ENCODE peak calls at places on chromosomes 1 and 21, in four cellular contexts. W is heart left ventricle, V is NB4, C is AG08395. Q is an unnamed sample.

GRCh38 chr1:221869759-221870158 is 127.9 kb upstream of the DUSP10 start:
- DNase-seq in W (no peak), V (no peak), C (peak), Q (peak)

GRCh38 chr1:41361495-41362356 is 492 bp downstream of the FOXO6 start:
- DNase-seq in W (peak), V (peak), C (no peak), Q (no peak)

GRCh38 chr1:94122201-94122970 is 1.4 kb upstream of the ABCA4 start:
- DNase-seq in W (no peak), V (no peak), C (no peak), Q (no peak)

GRCh38 chr1:35190784-35191183 is 2.2 kb downstream of the SFPQ start:
- DNase-seq in W (no peak), V (no peak), C (no peak), Q (no peak)

GRCh38 chr1:93219443-93219842 is 38.9 kb downstream of the CCDC18 start:
- DNase-seq in W (no peak), V (peak), C (no peak), Q (no peak)

GRCh38 chr21:33403128-33403785 is at the start of gene IFNGR2:
- DNase-seq in W (peak), V (peak), C (peak), Q (no peak)

GRCh38 chr1:31771891-31772668 is 7.9 kb upstream of the ADGRB2 start:
- DNase-seq in W (no peak), V (no peak), C (no peak), Q (no peak)

GRCh38 chr1:118300808-118301207 is 115.8 kb upstream of the SPAG17 start:
- DNase-seq in W (no peak), V (no peak), C (no peak), Q (no peak)

GRCh38 chr21:31656199-31657095 is 3.0 kb upstream of the SOD1 start:
- DNase-seq in W (no peak), V (no peak), C (no peak), Q (peak)

GRCh38 chr1:230502306-230502705 is 76.2 kb upstream of the PGBD5 start:
- DNase-seq in W (no peak), V (no peak), C (no peak), Q (no peak)

GRCh38 chr1:38615680-38616079 is 243.9 kb downstream of the RRAGC start:
- DNase-seq in W (no peak), V (no peak), C (no peak), Q (no peak)

GRCh38 chr1:90488451-90488850 is 228.7 kb downstream of the BARHL2 start:
- DNase-seq in W (no peak), V (no peak), C (no peak), Q (peak)

GRCh38 chr1:63698001-63698838 is 75.6 kb upstream of the ROR1 start:
- DNase-seq in W (peak), V (no peak), C (peak), Q (no peak)

GRCh38 chr1:67838180-67838912 is 5.1 kb upstream of the GNG12 start:
- DNase-seq in W (no peak), V (no peak), C (peak), Q (no peak)

GRCh38 chr1:230303069-230303468 is 123.1 kb downstream of the PGBD5 start:
- DNase-seq in W (no peak), V (peak), C (no peak), Q (no peak)

GRCh38 chr21:14836950-14837349 is 227.8 kb downstream of the NRIP1 start:
- DNase-seq in W (no peak), V (no peak), C (peak), Q (peak)

GRCh38 chr1:65343286-65343685 is 33.9 kb downstream of the DNAJC6 start:
- DNase-seq in W (no peak), V (no peak), C (peak), Q (peak)

GRCh38 chr1:209643295-209644020 is 8.8 kb downstream of the LAMB3 start:
- DNase-seq in W (peak), V (no peak), C (no peak), Q (peak)

GRCh38 chr1:198128528-198128927 is 28.3 kb upstream of the NEK7 start:
- DNase-seq in W (no peak), V (no peak), C (no peak), Q (no peak)